ENCODE peak calls at places on chromosomes 16 and 17, in four cellular contexts. One of them, this sample, is unnamed.
A peak's percentile ranks its signal among the peaks of the same experiment; 100 is the strongest.

GRCh38 chr16:83723244-83723643 is 84.5 kb upstream of the HSBP1 start:
- DNase-seq in mesendoderm: no peak
- DNase-seq in neuronal stem cell: no peak
- DNase-seq in trophoblast cell: no peak
- DNase-seq in this sample: no peak

GRCh38 chr17:44346064-44346844 is 1.2 kb downstream of the GRN start:
- DNase-seq in neuronal stem cell: no peak
- DNase-seq in trophoblast cell: no peak
- DNase-seq in mesendoderm: no peak
- DNase-seq in this sample: peak; percentile 31

GRCh38 chr16:50448522-50448921 is 79.7 kb upstream of the BRD7 start:
- DNase-seq in neuronal stem cell: no peak
- DNase-seq in trophoblast cell: no peak
- DNase-seq in mesendoderm: peak; percentile 69
- DNase-seq in this sample: peak; percentile 73

GRCh38 chr17:81731271-81731670 is 19.2 kb downstream of the SLC25A10 start:
- DNase-seq in trophoblast cell: peak; percentile 97
- DNase-seq in neuronal stem cell: no peak
- DNase-seq in mesendoderm: no peak
- DNase-seq in this sample: no peak

GRCh38 chr16:67116388-67117311 is 6.9 kb downstream of the PHAF1 start:
- DNase-seq in mesendoderm: no peak
- DNase-seq in neuronal stem cell: no peak
- DNase-seq in trophoblast cell: no peak
- DNase-seq in this sample: no peak

GRCh38 chr17:73533801-73534574 is 110.3 kb downstream of the SDK2 start:
- DNase-seq in neuronal stem cell: peak; percentile 53
- DNase-seq in trophoblast cell: no peak
- DNase-seq in mesendoderm: peak; percentile 67
- DNase-seq in this sample: peak; percentile 63

GRCh38 chr17:40958086-40958953 is 8.4 kb downstream of the KRT39 start:
- DNase-seq in trophoblast cell: peak; percentile 79
- DNase-seq in neuronal stem cell: no peak
- DNase-seq in mesendoderm: peak; percentile 33
- DNase-seq in this sample: no peak

GRCh38 chr17:6328279-6328678 is 106.6 kb downstream of the AIPL1 start:
- DNase-seq in mesendoderm: peak; percentile 27
- DNase-seq in neuronal stem cell: no peak
- DNase-seq in trophoblast cell: no peak
- DNase-seq in this sample: no peak

GRCh38 chr17:40936437-40936971 is 942 bp downstream of the KRT23 start:
- DNase-seq in neuronal stem cell: no peak
- DNase-seq in trophoblast cell: peak; percentile 99
- DNase-seq in mesendoderm: no peak
- DNase-seq in this sample: no peak

GRCh38 chr16:85812031-85812807 is 12.7 kb downstream of the COX4I1 start:
- DNase-seq in neuronal stem cell: no peak
- DNase-seq in trophoblast cell: no peak
- DNase-seq in mesendoderm: no peak
- DNase-seq in this sample: no peak

GRCh38 chr17:75636381-75637142 is 3.3 kb downstream of the SMIM5 start:
- DNase-seq in neuronal stem cell: no peak
- DNase-seq in trophoblast cell: no peak
- DNase-seq in mesendoderm: no peak
- DNase-seq in this sample: no peak

GRCh38 chr17:63780507-63780906 is 6.5 kb downstream of the DDX42 start:
- DNase-seq in mesendoderm: no peak
- DNase-seq in trophoblast cell: no peak
- DNase-seq in neuronal stem cell: no peak
- DNase-seq in this sample: no peak

GRCh38 chr16:81275064-81275532 is 36.6 kb downstream of the BCO1 start:
- DNase-seq in mesendoderm: no peak
- DNase-seq in neuronal stem cell: no peak
- DNase-seq in trophoblast cell: peak; percentile 67
- DNase-seq in this sample: no peak

GRCh38 chr16:88084881-88085280 is 133.6 kb downstream of the BANP start:
- DNase-seq in trophoblast cell: no peak
- DNase-seq in mesendoderm: no peak
- DNase-seq in neuronal stem cell: no peak
- DNase-seq in this sample: no peak

GRCh38 chr16:73054732-73055481 is 7.0 kb upstream of the ZFHX3 start:
- DNase-seq in mesendoderm: peak; percentile 51
- DNase-seq in neuronal stem cell: no peak
- DNase-seq in trophoblast cell: peak; percentile 71
- DNase-seq in this sample: no peak

GRCh38 chr16:54648575-54648974 is 282.1 kb upstream of the IRX5 start:
- DNase-seq in neuronal stem cell: no peak
- DNase-seq in trophoblast cell: no peak
- DNase-seq in mesendoderm: no peak
- DNase-seq in this sample: no peak

GRCh38 chr17:40530988-40531971 is 29.9 kb upstream of the TNS4 start:
- DNase-seq in mesendoderm: no peak
- DNase-seq in neuronal stem cell: no peak
- DNase-seq in trophoblast cell: peak; percentile 83
- DNase-seq in this sample: no peak

GRCh38 chr17:28384281-28385036 is 13.0 kb downstream of the SARM1 start:
- DNase-seq in neuronal stem cell: no peak
- DNase-seq in trophoblast cell: peak; percentile 56
- DNase-seq in mesendoderm: no peak
- DNase-seq in this sample: peak; percentile 75

GRCh38 chr16:84041421-84041820 is 1.2 kb downstream of the SLC38A8 start:
- DNase-seq in mesendoderm: no peak
- DNase-seq in neuronal stem cell: no peak
- DNase-seq in trophoblast cell: no peak
- DNase-seq in this sample: no peak

GRCh38 chr16:8677481-8677880 is 3.1 kb downstream of the ABAT start:
- DNase-seq in trophoblast cell: peak; percentile 54
- DNase-seq in mesendoderm: no peak
- DNase-seq in neuronal stem cell: no peak
- DNase-seq in this sample: no peak

GRCh38 chr17:76527430-76528111 is 9.9 kb downstream of the CYGB start:
- DNase-seq in neuronal stem cell: no peak
- DNase-seq in mesendoderm: peak; percentile 90
- DNase-seq in trophoblast cell: peak; percentile 54
- DNase-seq in this sample: peak; percentile 92

GRCh38 chr17:43021739-43022512 is at the start of gene VAT1:
- DNase-seq in mesendoderm: peak; percentile 89
- DNase-seq in trophoblast cell: peak; percentile 89
- DNase-seq in neuronal stem cell: peak; percentile 71
- DNase-seq in this sample: peak; percentile 94

GRCh38 chr17:47635734-47636133 is 14.0 kb upstream of the KPNB1 start:
- DNase-seq in neuronal stem cell: no peak
- DNase-seq in mesendoderm: no peak
- DNase-seq in trophoblast cell: no peak
- DNase-seq in this sample: no peak

GRCh38 chr17:54899721-54900456 is 763 bp upstream of the TOM1L1 start:
- DNase-seq in mesendoderm: peak; percentile 89
- DNase-seq in trophoblast cell: no peak
- DNase-seq in neuronal stem cell: no peak
- DNase-seq in this sample: peak; percentile 81
- H2BK120ac ChIP-seq in mesendoderm: no peak overlapping the region
- H2BK120ac ChIP-seq in trophoblast cell: no peak overlapping the region
- H2BK120ac ChIP-seq in neuronal stem cell: no peak overlapping the region
- H2BK120ac ChIP-seq in this sample: no peak overlapping the region

GRCh38 chr16:51592013-51592501 is 441.0 kb upstream of the SALL1 start:
- DNase-seq in neuronal stem cell: no peak
- DNase-seq in mesendoderm: no peak
- DNase-seq in trophoblast cell: no peak
- DNase-seq in this sample: no peak
- H2BK120ac ChIP-seq in neuronal stem cell: no peak overlapping the region
- H2BK120ac ChIP-seq in mesendoderm: no peak overlapping the region
- H2BK120ac ChIP-seq in trophoblast cell: no peak overlapping the region
- H2BK120ac ChIP-seq in this sample: no peak overlapping the region

GRCh38 chr17:57898487-57899311 is 48.9 kb upstream of the MRPS23 start:
- DNase-seq in trophoblast cell: peak; percentile 75
- DNase-seq in neuronal stem cell: peak; percentile 86
- DNase-seq in mesendoderm: peak; percentile 97
- DNase-seq in this sample: peak; percentile 95
- H2BK120ac ChIP-seq in trophoblast cell: peak overlapping the region; percentile 65
- H2BK120ac ChIP-seq in neuronal stem cell: peak overlapping the region; percentile 92
- H2BK120ac ChIP-seq in mesendoderm: no peak overlapping the region
- H2BK120ac ChIP-seq in this sample: no peak overlapping the region

GRCh38 chr16:30894540-30895368 is 877 bp upstream of the BCL7C start:
- DNase-seq in trophoblast cell: no peak
- DNase-seq in neuronal stem cell: no peak
- DNase-seq in mesendoderm: no peak
- DNase-seq in this sample: no peak
- H2BK120ac ChIP-seq in trophoblast cell: peak overlapping the region; percentile 20
- H2BK120ac ChIP-seq in neuronal stem cell: no peak overlapping the region
- H2BK120ac ChIP-seq in mesendoderm: no peak overlapping the region
- H2BK120ac ChIP-seq in this sample: no peak overlapping the region

GRCh38 chr16:79049040-79049439 is 551.5 kb downstream of the MAF start:
- DNase-seq in trophoblast cell: no peak
- DNase-seq in mesendoderm: no peak
- DNase-seq in neuronal stem cell: no peak
- DNase-seq in this sample: no peak
- H2BK120ac ChIP-seq in trophoblast cell: no peak overlapping the region
- H2BK120ac ChIP-seq in mesendoderm: no peak overlapping the region
- H2BK120ac ChIP-seq in neuronal stem cell: no peak overlapping the region
- H2BK120ac ChIP-seq in this sample: no peak overlapping the region

GRCh38 chr16:23402100-23402499 is 50.9 kb downstream of the COG7 start:
- DNase-seq in neuronal stem cell: no peak
- DNase-seq in mesendoderm: no peak
- DNase-seq in trophoblast cell: no peak
- DNase-seq in this sample: no peak
- H2BK120ac ChIP-seq in neuronal stem cell: no peak overlapping the region
- H2BK120ac ChIP-seq in mesendoderm: no peak overlapping the region
- H2BK120ac ChIP-seq in trophoblast cell: no peak overlapping the region
- H2BK120ac ChIP-seq in this sample: no peak overlapping the region

DNA sequence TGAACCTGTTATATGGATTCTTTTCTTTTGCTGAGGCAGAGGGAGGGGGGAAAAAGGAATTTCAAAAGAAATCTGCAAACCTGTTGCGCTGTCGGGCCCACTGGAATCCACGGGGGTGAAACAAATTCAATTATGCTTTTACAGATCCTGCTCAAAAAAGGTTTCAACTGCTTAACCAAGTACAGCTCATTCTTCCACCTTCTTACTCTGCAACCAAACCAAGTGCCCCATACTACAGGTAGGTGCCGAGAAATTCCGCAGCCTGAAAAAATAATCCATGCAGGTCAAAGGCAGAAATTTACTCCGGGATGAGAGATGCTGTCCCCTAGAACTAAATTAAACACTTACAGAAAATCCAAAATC is 416 bp downstream of the RNF43 start:
- DNase-seq in mesendoderm: peak; percentile 22
- DNase-seq in neuronal stem cell: no peak
- DNase-seq in trophoblast cell: peak; percentile 17
- DNase-seq in this sample: no peak
- H2BK120ac ChIP-seq in mesendoderm: no peak overlapping the region
- H2BK120ac ChIP-seq in neuronal stem cell: no peak overlapping the region
- H2BK120ac ChIP-seq in trophoblast cell: no peak overlapping the region
- H2BK120ac ChIP-seq in this sample: no peak overlapping the region

GRCh38 chr17:37339321-37339720 is 36.5 kb upstream of the C17orf78 start:
- DNase-seq in mesendoderm: no peak
- DNase-seq in trophoblast cell: no peak
- DNase-seq in neuronal stem cell: no peak
- DNase-seq in this sample: no peak

GRCh38 chr17:37340804-37341203 is 35.0 kb upstream of the C17orf78 start:
- DNase-seq in neuronal stem cell: no peak
- DNase-seq in mesendoderm: no peak
- DNase-seq in trophoblast cell: no peak
- DNase-seq in this sample: no peak

GRCh38 chr17:37342589-37342988 is 33.2 kb upstream of the C17orf78 start:
- DNase-seq in mesendoderm: no peak
- DNase-seq in neuronal stem cell: no peak
- DNase-seq in trophoblast cell: no peak
- DNase-seq in this sample: no peak

GRCh38 chr17:37344519-37344918 is 31.3 kb upstream of the C17orf78 start:
- DNase-seq in mesendoderm: no peak
- DNase-seq in trophoblast cell: no peak
- DNase-seq in neuronal stem cell: no peak
- DNase-seq in this sample: no peak

GRCh38 chr17:37338847-37339246 is 36.9 kb upstream of the C17orf78 start:
- DNase-seq in trophoblast cell: no peak
- DNase-seq in neuronal stem cell: no peak
- DNase-seq in mesendoderm: no peak
- DNase-seq in this sample: no peak
- H2BK120ac ChIP-seq in trophoblast cell: no peak overlapping the region
- H2BK120ac ChIP-seq in neuronal stem cell: no peak overlapping the region
- H2BK120ac ChIP-seq in mesendoderm: no peak overlapping the region
- H2BK120ac ChIP-seq in this sample: no peak overlapping the region